ENCODE peak calls at places on chromosomes 16 and 17, in eight cellular contexts. One of them, this sample, is unnamed.

GRCh38 chr17:32486091-32486700 is 597 bp upstream of the CDK5R1 start:
- DNase-seq in brain microvascular endothelial cell: no peak
- DNase-seq in dorsolateral prefrontal cortex: peak; percentile 93
- DNase-seq in ascending aorta: peak; percentile 84
- DNase-seq in GM23338: peak; percentile 89
- DNase-seq in PC-9: peak; percentile 74
- DNase-seq in pancreas: peak; percentile 86
- DNase-seq in cardiac muscle cell: peak; percentile 81
- DNase-seq in this sample: peak; percentile 64

GRCh38 chr16:1156111-1156982 is 3.4 kb downstream of the CACNA1H start:
- DNase-seq in cardiac muscle cell: no peak
- DNase-seq in pancreas: no peak
- DNase-seq in GM23338: no peak
- DNase-seq in ascending aorta: no peak
- DNase-seq in PC-9: no peak
- DNase-seq in dorsolateral prefrontal cortex: no peak
- DNase-seq in brain microvascular endothelial cell: no peak
- DNase-seq in this sample: no peak

GRCh38 chr16:7025616-7026190 is 306.9 kb upstream of the RBFOX1 start:
- DNase-seq in dorsolateral prefrontal cortex: peak; percentile 80
- DNase-seq in brain microvascular endothelial cell: peak; percentile 0
- DNase-seq in PC-9: peak; percentile 57
- DNase-seq in pancreas: peak; percentile 78
- DNase-seq in GM23338: peak; percentile 76
- DNase-seq in ascending aorta: peak; percentile 66
- DNase-seq in cardiac muscle cell: no peak
- DNase-seq in this sample: no peak

GRCh38 chr17:27807567-27808470 is 7.5 kb upstream of the NOS2 start:
- DNase-seq in cardiac muscle cell: no peak
- DNase-seq in pancreas: no peak
- DNase-seq in brain microvascular endothelial cell: no peak
- DNase-seq in PC-9: no peak
- DNase-seq in dorsolateral prefrontal cortex: no peak
- DNase-seq in GM23338: no peak
- DNase-seq in ascending aorta: no peak
- DNase-seq in this sample: no peak

GRCh38 chr17:77332034-77332971 is 191.5 kb downstream of the SEC14L1 start:
- DNase-seq in cardiac muscle cell: no peak
- DNase-seq in GM23338: no peak
- DNase-seq in pancreas: no peak
- DNase-seq in dorsolateral prefrontal cortex: peak; percentile 11
- DNase-seq in ascending aorta: peak; percentile 61
- DNase-seq in PC-9: peak; percentile 29
- DNase-seq in brain microvascular endothelial cell: no peak
- DNase-seq in this sample: no peak

GRCh38 chr17:77507116-77507885 is 366.5 kb downstream of the SEC14L1 start:
- DNase-seq in cardiac muscle cell: no peak
- DNase-seq in pancreas: no peak
- DNase-seq in brain microvascular endothelial cell: no peak
- DNase-seq in PC-9: no peak
- DNase-seq in GM23338: peak; percentile 62
- DNase-seq in dorsolateral prefrontal cortex: peak; percentile 40
- DNase-seq in ascending aorta: no peak
- DNase-seq in this sample: no peak

GRCh38 chr16:85046957-85047866 is 19.6 kb downstream of the KIAA0513 start:
- DNase-seq in PC-9: no peak
- DNase-seq in cardiac muscle cell: peak; percentile 62
- DNase-seq in GM23338: no peak
- DNase-seq in dorsolateral prefrontal cortex: no peak
- DNase-seq in brain microvascular endothelial cell: no peak
- DNase-seq in pancreas: no peak
- DNase-seq in ascending aorta: no peak
- DNase-seq in this sample: peak; percentile 22

GRCh38 chr16:57944961-57945739 is 25.8 kb downstream of the CNGB1 start:
- DNase-seq in dorsolateral prefrontal cortex: no peak
- DNase-seq in cardiac muscle cell: no peak
- DNase-seq in pancreas: no peak
- DNase-seq in brain microvascular endothelial cell: no peak
- DNase-seq in GM23338: no peak
- DNase-seq in ascending aorta: no peak
- DNase-seq in PC-9: no peak
- DNase-seq in this sample: no peak

GRCh38 chr17:37592291-37592690 is 16.9 kb downstream of the SYNRG start:
- DNase-seq in dorsolateral prefrontal cortex: no peak
- DNase-seq in ascending aorta: no peak
- DNase-seq in cardiac muscle cell: no peak
- DNase-seq in GM23338: no peak
- DNase-seq in pancreas: no peak
- DNase-seq in PC-9: no peak
- DNase-seq in brain microvascular endothelial cell: no peak
- DNase-seq in this sample: no peak

GRCh38 chr17:4708436-4708835 is 2.0 kb upstream of the ARRB2 start:
- DNase-seq in ascending aorta: no peak
- DNase-seq in GM23338: peak; percentile 80
- DNase-seq in PC-9: no peak
- DNase-seq in dorsolateral prefrontal cortex: peak; percentile 60
- DNase-seq in pancreas: no peak
- DNase-seq in cardiac muscle cell: no peak
- DNase-seq in brain microvascular endothelial cell: no peak
- DNase-seq in this sample: no peak

GRCh38 chr17:39261286-39261685 is 35.5 kb upstream of the STAC2 start:
- DNase-seq in dorsolateral prefrontal cortex: no peak
- DNase-seq in cardiac muscle cell: no peak
- DNase-seq in PC-9: no peak
- DNase-seq in ascending aorta: no peak
- DNase-seq in brain microvascular endothelial cell: no peak
- DNase-seq in pancreas: no peak
- DNase-seq in GM23338: peak; percentile 84
- DNase-seq in this sample: no peak

GRCh38 chr17:1124896-1125774 is 54.6 kb downstream of the ABR start:
- DNase-seq in brain microvascular endothelial cell: no peak
- DNase-seq in cardiac muscle cell: no peak
- DNase-seq in pancreas: no peak
- DNase-seq in dorsolateral prefrontal cortex: no peak
- DNase-seq in PC-9: no peak
- DNase-seq in ascending aorta: no peak
- DNase-seq in GM23338: no peak
- DNase-seq in this sample: no peak

GRCh38 chr17:1125775-1126120 is 54.0 kb downstream of the ABR start:
- DNase-seq in cardiac muscle cell: no peak
- DNase-seq in brain microvascular endothelial cell: no peak
- DNase-seq in GM23338: no peak
- DNase-seq in pancreas: no peak
- DNase-seq in dorsolateral prefrontal cortex: no peak
- DNase-seq in PC-9: no peak
- DNase-seq in ascending aorta: no peak
- DNase-seq in this sample: no peak

GRCh38 chr17:1122681-1123396 is 56.9 kb downstream of the ABR start:
- DNase-seq in ascending aorta: peak; percentile 91
- DNase-seq in pancreas: peak; percentile 93
- DNase-seq in dorsolateral prefrontal cortex: peak; percentile 84
- DNase-seq in PC-9: peak; percentile 87
- DNase-seq in cardiac muscle cell: peak; percentile 73
- DNase-seq in GM23338: peak; percentile 87
- DNase-seq in brain microvascular endothelial cell: peak; percentile 35
- DNase-seq in this sample: peak; percentile 76

GRCh38 chr17:1123397-1124237 is 56.2 kb downstream of the ABR start:
- DNase-seq in dorsolateral prefrontal cortex: no peak
- DNase-seq in PC-9: no peak
- DNase-seq in ascending aorta: no peak
- DNase-seq in brain microvascular endothelial cell: no peak
- DNase-seq in pancreas: peak; percentile 75
- DNase-seq in cardiac muscle cell: no peak
- DNase-seq in GM23338: peak; percentile 40
- DNase-seq in this sample: no peak

DNA sequence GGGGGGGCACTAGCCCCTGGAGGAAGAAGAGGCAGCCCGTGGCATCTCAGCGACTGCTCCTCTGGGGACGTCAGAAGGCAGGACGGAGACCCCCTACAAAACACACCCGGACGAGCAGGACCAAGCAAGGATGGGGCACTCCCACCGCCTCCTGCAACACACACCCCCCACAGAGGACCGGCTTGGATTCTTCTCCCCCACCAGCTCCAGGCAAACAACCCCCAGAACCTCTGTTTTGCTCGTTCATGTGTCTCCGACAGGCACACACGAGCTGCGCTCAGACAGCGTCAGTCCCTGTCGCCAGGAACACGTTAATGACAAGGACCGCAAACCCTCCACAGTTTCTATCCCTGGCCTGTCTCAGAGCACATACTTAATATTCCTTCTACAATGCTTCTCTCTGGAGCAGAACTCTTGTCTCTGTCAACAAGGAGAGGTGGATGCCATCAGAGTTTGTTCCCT is 55.5 kb downstream of the ABR start:
- DNase-seq in ascending aorta: no peak
- DNase-seq in dorsolateral prefrontal cortex: no peak
- DNase-seq in pancreas: no peak
- DNase-seq in GM23338: no peak
- DNase-seq in PC-9: no peak
- DNase-seq in brain microvascular endothelial cell: no peak
- DNase-seq in cardiac muscle cell: no peak
- DNase-seq in this sample: no peak
- TF ChIP-seq CTCF in ascending aorta: no peak
- TF ChIP-seq CTCF in dorsolateral prefrontal cortex: no peak
- TF ChIP-seq CTCF in pancreas: no peak
- TF ChIP-seq CTCF in GM23338: no peak
- TF ChIP-seq CTCF in PC-9: no peak
- TF ChIP-seq CTCF in brain microvascular endothelial cell: no peak
- TF ChIP-seq CTCF in cardiac muscle cell: no peak
- TF ChIP-seq CTCF in this sample: no peak

GRCh38 chr16:3876160-3876559 is 4.4 kb downstream of the CREBBP start:
- DNase-seq in cardiac muscle cell: no peak
- DNase-seq in ascending aorta: no peak
- DNase-seq in pancreas: no peak
- DNase-seq in dorsolateral prefrontal cortex: no peak
- DNase-seq in brain microvascular endothelial cell: no peak
- DNase-seq in PC-9: no peak
- DNase-seq in GM23338: no peak
- DNase-seq in this sample: no peak

GRCh38 chr16:3874242-3874641 is 6.3 kb downstream of the CREBBP start:
- DNase-seq in ascending aorta: no peak
- DNase-seq in brain microvascular endothelial cell: no peak
- DNase-seq in cardiac muscle cell: no peak
- DNase-seq in dorsolateral prefrontal cortex: no peak
- DNase-seq in PC-9: no peak
- DNase-seq in pancreas: no peak
- DNase-seq in GM23338: no peak
- DNase-seq in this sample: no peak

GRCh38 chr16:3878610-3879009 is 1.9 kb downstream of the CREBBP start:
- DNase-seq in GM23338: no peak
- DNase-seq in PC-9: no peak
- DNase-seq in dorsolateral prefrontal cortex: no peak
- DNase-seq in cardiac muscle cell: peak; percentile 48
- DNase-seq in ascending aorta: no peak
- DNase-seq in brain microvascular endothelial cell: no peak
- DNase-seq in pancreas: no peak
- DNase-seq in this sample: peak; percentile 46

GRCh38 chr16:3874794-3875692 is 5.5 kb downstream of the CREBBP start:
- DNase-seq in ascending aorta: no peak
- DNase-seq in brain microvascular endothelial cell: no peak
- DNase-seq in cardiac muscle cell: no peak
- DNase-seq in PC-9: no peak
- DNase-seq in dorsolateral prefrontal cortex: no peak
- DNase-seq in pancreas: no peak
- DNase-seq in GM23338: peak; percentile 40
- DNase-seq in this sample: no peak

DNA sequence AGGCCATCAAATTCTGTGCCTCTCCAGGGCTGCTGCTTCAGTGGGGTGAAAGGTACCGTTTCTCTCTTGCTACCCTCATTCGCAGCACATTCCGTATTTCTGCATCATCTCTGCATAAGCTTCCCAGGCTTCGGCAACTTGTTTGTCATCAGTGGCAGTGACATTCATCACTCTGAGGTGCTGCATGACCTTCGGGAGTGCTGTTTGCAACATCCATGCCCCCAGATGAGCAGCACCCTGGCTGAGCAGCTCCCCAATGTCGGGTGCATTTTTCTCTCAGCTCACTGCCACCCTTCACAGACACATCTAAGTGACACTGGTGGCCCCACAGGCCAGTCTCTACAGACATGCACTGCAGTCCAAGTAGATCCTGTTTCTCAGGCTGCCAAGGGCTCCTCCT is 3.8 kb downstream of the CREBBP start:
- DNase-seq in GM23338: no peak
- DNase-seq in cardiac muscle cell: no peak
- DNase-seq in dorsolateral prefrontal cortex: no peak
- DNase-seq in pancreas: no peak
- DNase-seq in brain microvascular endothelial cell: no peak
- DNase-seq in PC-9: no peak
- DNase-seq in ascending aorta: peak; percentile 64
- DNase-seq in this sample: no peak
- H3K4me3 ChIP-seq in GM23338: no peak overlapping the region
- H3K4me3 ChIP-seq in cardiac muscle cell: no peak overlapping the region
- H3K4me3 ChIP-seq in dorsolateral prefrontal cortex: no peak overlapping the region
- H3K4me3 ChIP-seq in pancreas: no peak overlapping the region
- H3K4me3 ChIP-seq in brain microvascular endothelial cell: no peak overlapping the region
- H3K4me3 ChIP-seq in PC-9: no peak overlapping the region
- H3K4me3 ChIP-seq in ascending aorta: peak overlapping the region; percentile 27
- H3K4me3 ChIP-seq in this sample: peak overlapping the region; percentile 10

DNA sequence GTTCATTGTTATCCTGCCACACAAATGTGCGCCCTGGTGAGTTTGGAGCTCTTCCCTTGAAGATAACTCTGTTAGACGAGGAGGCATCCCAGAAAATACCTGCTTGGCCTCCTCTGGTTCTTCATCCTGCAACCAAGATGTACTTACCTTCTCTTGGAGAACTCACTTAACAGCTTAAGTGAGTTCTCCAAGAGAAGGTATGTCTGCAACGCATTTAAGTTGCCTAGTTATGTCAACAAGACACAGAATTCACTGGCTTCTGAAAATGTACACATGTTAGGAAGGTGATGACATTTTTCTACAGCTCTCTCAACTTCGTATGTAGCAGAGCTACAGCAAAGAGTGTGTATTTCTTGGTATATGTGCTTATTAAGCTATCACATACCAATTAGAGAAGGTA is 78.6 kb upstream of the NOG start:
- DNase-seq in ascending aorta: no peak
- DNase-seq in GM23338: no peak
- DNase-seq in brain microvascular endothelial cell: no peak
- DNase-seq in dorsolateral prefrontal cortex: no peak
- DNase-seq in PC-9: no peak
- DNase-seq in cardiac muscle cell: no peak
- DNase-seq in pancreas: no peak
- DNase-seq in this sample: no peak
- TF ChIP-seq CTCF in ascending aorta: no peak
- TF ChIP-seq CTCF in GM23338: no peak
- TF ChIP-seq CTCF in brain microvascular endothelial cell: no peak
- TF ChIP-seq CTCF in dorsolateral prefrontal cortex: no peak
- TF ChIP-seq CTCF in PC-9: no peak
- TF ChIP-seq CTCF in cardiac muscle cell: no peak
- TF ChIP-seq CTCF in pancreas: no peak
- TF ChIP-seq CTCF in this sample: no peak

DNA sequence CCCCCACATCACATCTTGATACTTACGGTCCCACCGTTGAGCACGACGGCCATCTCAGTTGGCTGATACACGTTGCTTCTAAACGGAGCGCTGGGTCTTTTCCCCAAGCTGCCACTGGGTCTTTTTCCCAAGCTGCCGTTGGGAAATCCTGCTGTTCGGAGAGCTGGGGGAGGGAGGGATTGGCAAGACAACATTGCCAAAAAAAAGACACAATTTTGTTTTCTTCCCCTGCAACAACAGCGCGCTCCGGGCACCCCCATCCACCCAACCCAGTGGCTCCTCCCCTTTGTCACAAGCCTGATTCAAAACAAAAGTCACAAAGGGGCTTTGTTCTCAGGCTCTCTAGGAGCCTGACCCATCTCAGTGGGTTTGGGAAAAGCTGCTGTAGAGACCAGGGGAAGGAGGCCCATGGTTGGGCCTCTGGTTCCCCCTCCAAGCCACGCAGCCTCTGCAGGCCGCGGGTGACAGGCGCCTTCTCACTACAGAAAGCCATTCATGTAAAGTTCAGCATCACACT is 22.8 kb downstream of the GPRC5B start:
- DNase-seq in PC-9: no peak
- DNase-seq in GM23338: peak; percentile 79
- DNase-seq in ascending aorta: no peak
- DNase-seq in dorsolateral prefrontal cortex: peak; percentile 81
- DNase-seq in brain microvascular endothelial cell: no peak
- DNase-seq in pancreas: no peak
- DNase-seq in cardiac muscle cell: peak; percentile 42
- DNase-seq in this sample: no peak
- H3K4me3 ChIP-seq in PC-9: no peak overlapping the region
- H3K4me3 ChIP-seq in GM23338: peak overlapping the region; percentile 34
- H3K4me3 ChIP-seq in ascending aorta: no peak overlapping the region
- H3K4me3 ChIP-seq in dorsolateral prefrontal cortex: peak overlapping the region; percentile 31
- H3K4me3 ChIP-seq in brain microvascular endothelial cell: no peak overlapping the region
- H3K4me3 ChIP-seq in pancreas: no peak overlapping the region
- H3K4me3 ChIP-seq in cardiac muscle cell: no peak overlapping the region
- H3K4me3 ChIP-seq in this sample: no peak overlapping the region